ENCODE peak calls at places on chromosomes 11 and 22, in seven cellular contexts. X, F, D, C, K, Z and I are unnamed samples.

GRCh38 chr11:64757549-64758329 is 2.0 kb downstream of the PYGM start:
- DNase-seq in F (no peak), D (no peak), Z (no peak), C (no peak), K (no peak), X (no peak), I (no peak)

GRCh38 chr11:19670030-19670761 is 42.4 kb upstream of the NAV2 start:
- DNase-seq in C (no peak), F (no peak), K (peak), X (no peak), Z (no peak), D (no peak), I (no peak)

GRCh38 chr11:57597461-57597892 is at the start of gene SERPING1:
- DNase-seq in D (no peak), X (peak), K (no peak), F (peak), C (peak), Z (no peak), I (no peak)

GRCh38 chr22:48496987-48497650 is 1330.6 kb downstream of the BRD1 start:
- DNase-seq in X (no peak), D (no peak), K (no peak), Z (no peak), C (no peak), F (peak), I (peak)

GRCh38 chr11:47412152-47412746 is 3.9 kb downstream of the SLC39A13 start:
- DNase-seq in F (peak), X (peak), Z (peak), D (peak), K (peak), C (peak), I (no peak)

GRCh38 chr22:37678372-37678771 is 2.9 kb downstream of the LGALS1 start:
- DNase-seq in F (no peak), C (no peak), D (no peak), X (no peak), K (no peak), Z (no peak), I (no peak)

GRCh38 chr22:37545703-37546435 is 14.4 kb upstream of the CDC42EP1 start:
- DNase-seq in C (peak), D (no peak), K (peak), X (peak), F (peak), Z (no peak), I (peak)

GRCh38 chr11:15845261-15845660 is 511.1 kb downstream of the SOX6 start:
- DNase-seq in F (no peak), C (no peak), K (no peak), D (no peak), X (no peak), Z (no peak), I (no peak)

GRCh38 chr22:43867839-43868652 is 5.7 kb upstream of the SULT4A1 start:
- DNase-seq in X (peak), C (peak), D (no peak), F (peak), Z (peak), K (peak), I (peak)

GRCh38 chr11:12056112-12056511 is 47.7 kb upstream of the DKK3 start:
- DNase-seq in X (no peak), C (no peak), D (no peak), K (no peak), F (no peak), Z (no peak), I (no peak)

GRCh38 chr11:62430350-62430749 is 11.5 kb downstream of the SCGB1A1 start:
- DNase-seq in F (no peak), Z (no peak), K (no peak), X (no peak), D (no peak), C (no peak), I (no peak)

GRCh38 chr11:30855383-30856006 is 269.3 kb upstream of the MPPED2 start:
- DNase-seq in Z (no peak), D (no peak), C (no peak), X (peak), F (no peak), K (peak), I (no peak)

GRCh38 chr11:1030556-1030955 is 6.0 kb downstream of the MUC6 start:
- DNase-seq in C (no peak), D (no peak), X (no peak), Z (no peak), F (no peak), K (no peak), I (no peak)

GRCh38 chr11:131511794-131512193 is 141.4 kb downstream of the NTM start:
- DNase-seq in C (peak), F (no peak), X (peak), K (no peak), D (no peak), Z (peak), I (peak)

GRCh38 chr11:89495951-89496350 is 4.8 kb upstream of the NOX4 start:
- DNase-seq in F (peak), Z (no peak), X (peak), C (no peak), D (no peak), K (peak), I (no peak)

GRCh38 chr11:59728913-59729312 is 15.3 kb upstream of the OR10V1 start:
- DNase-seq in C (no peak), X (no peak), K (no peak), F (no peak), D (no peak), Z (no peak), I (no peak)

GRCh38 chr11:127050141-127050632 is 49.6 kb upstream of the KIRREL3 start:
- DNase-seq in C (no peak), F (no peak), Z (no peak), X (no peak), K (no peak), D (no peak), I (no peak)

GRCh38 chr11:75078233-75078632 is 18.4 kb downstream of the OR2AT4 start:
- DNase-seq in F (no peak), X (no peak), C (no peak), Z (no peak), D (no peak), K (peak), I (no peak)

GRCh38 chr22:44369241-44369652 is 56.5 kb upstream of the SHISAL1 start:
- DNase-seq in Z (peak), F (peak), D (no peak), X (no peak), K (no peak), C (no peak), I (peak)

DNA sequence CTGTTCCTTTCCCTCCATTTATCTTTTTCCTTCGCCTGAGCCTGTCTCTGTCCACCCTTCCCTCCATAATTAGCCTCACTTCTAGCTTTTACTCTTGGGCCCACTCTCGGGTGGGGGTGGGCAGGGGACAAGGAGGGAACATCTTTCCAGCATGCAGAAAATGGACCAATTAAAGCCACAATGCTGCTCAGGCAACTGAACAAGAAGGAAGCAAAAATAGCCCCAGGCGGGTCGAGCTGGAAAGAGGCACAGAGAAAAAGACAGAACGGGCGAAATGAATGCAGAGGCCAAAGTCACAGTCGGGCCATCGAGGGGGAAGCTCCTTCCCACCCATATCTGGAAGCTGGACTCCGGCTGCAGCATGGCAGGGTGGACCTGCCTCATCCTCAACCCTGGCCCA is 58.7 kb upstream of the PRDM11 start:
- DNase-seq in C (no peak), K (no peak), X (no peak), F (no peak), Z (no peak), D (no peak), I (no peak)
- H3K27ac ChIP-seq in C (no peak), K (peak), X (no peak), F (peak), Z (no peak), D (no peak), I (no peak)

GRCh38 chr11:93524173-93524536 is 19.0 kb downstream of the SMCO4 start:
- DNase-seq in X (no peak), Z (no peak), K (no peak), D (no peak), F (no peak), C (no peak), I (no peak)
- H3K27ac ChIP-seq in X (no peak), Z (no peak), K (no peak), D (no peak), F (peak), C (no peak), I (no peak)

GRCh38 chr22:41397143-41397811 is 15.5 kb downstream of the TEF start:
- DNase-seq in D (no peak), K (no peak), Z (no peak), F (no peak), C (no peak), X (no peak), I (no peak)

GRCh38 chr22:41398921-41399320 is 17.2 kb downstream of the TEF start:
- DNase-seq in D (no peak), F (no peak), C (no peak), Z (no peak), K (no peak), X (no peak), I (no peak)

GRCh38 chr22:41394012-41394356 is 12.2 kb downstream of the TEF start:
- DNase-seq in X (no peak), Z (no peak), C (no peak), F (no peak), K (no peak), D (no peak), I (no peak)

GRCh38 chr22:41395531-41396240 is 13.9 kb downstream of the TEF start:
- DNase-seq in Z (no peak), X (no peak), D (no peak), F (no peak), C (no peak), K (no peak), I (no peak)
- H3K27ac ChIP-seq in Z (no peak), X (no peak), D (no peak), F (peak), C (no peak), K (no peak), I (no peak)

DNA sequence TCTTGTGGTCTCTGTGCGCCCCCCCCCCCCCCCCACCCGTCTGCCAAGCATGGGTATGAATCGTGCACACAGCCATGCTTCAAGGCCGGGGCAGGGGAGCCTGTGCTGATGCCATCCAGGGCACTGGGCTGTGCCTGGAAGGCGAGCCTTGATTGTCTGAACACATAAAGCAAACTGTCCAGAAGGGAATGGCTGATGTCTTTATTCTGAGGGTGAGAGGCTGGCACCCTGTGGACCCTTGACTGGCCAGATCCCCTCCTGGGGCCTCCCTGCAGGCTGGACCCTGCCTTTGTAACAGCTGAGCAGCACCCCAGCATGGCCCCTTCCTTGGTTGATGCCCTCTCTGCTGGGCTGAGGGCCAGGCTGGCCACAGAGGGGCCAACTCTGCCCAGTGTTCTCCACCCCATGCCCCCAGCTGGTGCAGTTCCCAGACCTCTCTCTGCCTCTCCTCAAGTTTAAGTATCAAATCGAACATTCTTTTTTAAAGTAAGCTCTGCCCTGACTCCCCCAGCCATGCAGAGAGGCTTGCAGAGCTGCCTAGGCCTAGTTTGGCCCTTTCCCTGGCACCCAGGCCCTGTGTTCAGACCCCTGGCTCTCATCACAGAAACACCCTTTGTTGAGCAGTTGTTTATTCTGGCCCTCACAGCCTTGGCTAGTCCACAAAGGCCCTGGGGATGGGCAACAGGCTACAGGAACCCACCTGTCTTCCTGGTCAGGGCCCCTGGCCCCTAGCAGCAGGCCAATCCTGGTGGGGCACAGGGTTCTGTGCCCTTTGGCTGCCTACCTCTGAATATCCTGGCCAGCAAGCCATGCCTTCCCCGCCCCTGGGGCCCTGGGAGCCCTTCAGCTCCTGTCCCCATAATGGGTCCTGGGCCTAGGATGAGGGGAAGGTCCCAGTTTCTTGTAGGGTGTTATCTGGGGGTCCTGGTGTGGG is 3.9 kb upstream of the RANBP1 start:
- DNase-seq in K (no peak), F (peak), Z (no peak), D (no peak), X (no peak), C (peak), I (no peak)
- H3K27ac ChIP-seq in K (no peak), F (peak), Z (no peak), D (no peak), X (peak), C (peak), I (peak)